ENCODE peak calls at places on chromosome 20, in ten cellular contexts. O, S, X, C, L, V, Y, T, I and U are unnamed samples. For H3K9me3, the result is how much of the 10 kb centered on the place peaks cover.

GRCh38 chr20:44688053-44688625 is 27.0 kb upstream of the CCN5 start:
- DNase-seq in O (no peak), S (no peak), X (no peak), C (no peak), L (no peak), V (no peak), Y (no peak), T (no peak), I (no peak), U (no peak)

GRCh38 chr20:35344354-35344837 is 52.2 kb upstream of the FAM83C start:
- DNase-seq in O (no peak), S (peak), X (peak), C (no peak), L (no peak), V (no peak), Y (no peak), T (peak), I (peak), U (no peak)

GRCh38 chr20:4563534-4563933 is 158.2 kb upstream of the PRND start:
- DNase-seq in O (no peak), S (peak), X (no peak), C (no peak), L (no peak), V (no peak), Y (no peak), T (peak), I (no peak), U (no peak)

GRCh38 chr20:37850724-37851123 is 52.2 kb upstream of the VSTM2L start:
- DNase-seq in O (no peak), S (no peak), X (no peak), C (no peak), L (no peak), V (no peak), Y (no peak), T (no peak), I (no peak), U (no peak)

GRCh38 chr20:50138479-50139393 is 14.8 kb downstream of the PEDS1 start:
- DNase-seq in O (no peak), S (no peak), X (no peak), C (no peak), L (no peak), V (no peak), Y (no peak), T (no peak), I (no peak), U (no peak)

GRCh38 chr20:14773486-14773885 is 436.1 kb upstream of the FLRT3 start:
- DNase-seq in O (no peak), S (no peak), X (no peak), C (no peak), L (no peak), V (no peak), Y (no peak), T (no peak), I (no peak), U (no peak)

GRCh38 chr20:16001286-16001685 is 572.0 kb downstream of the KIF16B start:
- DNase-seq in O (no peak), S (no peak), X (no peak), C (no peak), L (no peak), V (no peak), Y (no peak), T (no peak), I (no peak), U (no peak)

GRCh38 chr20:52948491-52948890 is 23.7 kb upstream of the TSHZ2 start:
- DNase-seq in O (no peak), S (no peak), X (no peak), C (no peak), L (no peak), V (no peak), Y (no peak), T (no peak), I (no peak), U (no peak)

GRCh38 chr20:44032583-44033138 is 118.0 kb downstream of the TOX2 start:
- DNase-seq in O (no peak), S (no peak), X (no peak), C (no peak), L (no peak), V (no peak), Y (no peak), T (no peak), I (no peak), U (no peak)

GRCh38 chr20:35988910-35989463 is 20.6 kb downstream of the CNBD2 start:
- DNase-seq in O (no peak), S (no peak), X (no peak), C (no peak), L (no peak), V (no peak), Y (no peak), T (no peak), I (no peak), U (no peak)

GRCh38 chr20:59664389-59665055 is 60.2 kb downstream of the PHACTR3 start:
- DNase-seq in O (no peak), S (no peak), X (no peak), C (no peak), L (no peak), V (peak), Y (no peak), T (no peak), I (no peak), U (no peak)

GRCh38 chr20:48025661-48026060 is 240.4 kb upstream of the SULF2 start:
- DNase-seq in O (no peak), S (no peak), X (no peak), C (no peak), L (no peak), V (no peak), Y (no peak), T (peak), I (no peak), U (no peak)

GRCh38 chr20:41183831-41184230 is 46.5 kb downstream of the PLCG1 start:
- DNase-seq in O (no peak), S (no peak), X (no peak), C (no peak), L (no peak), V (no peak), Y (no peak), T (no peak), I (no peak), U (no peak)

GRCh38 chr20:6940052-6940451 is 172.6 kb downstream of the BMP2 start:
- DNase-seq in O (no peak), S (peak), X (no peak), C (no peak), L (no peak), V (no peak), Y (no peak), T (no peak), I (no peak), U (no peak)

GRCh38 chr20:20549699-20550098 is 162.7 kb downstream of the RALGAPA2 start:
- DNase-seq in O (no peak), S (peak), X (no peak), C (no peak), L (no peak), V (no peak), Y (no peak), T (peak), I (no peak), U (no peak)

GRCh38 chr20:34940126-34940525 is 15.5 kb downstream of the GSS start:
- DNase-seq in O (no peak), S (no peak), X (no peak), C (no peak), L (no peak), V (no peak), Y (no peak), T (no peak), I (no peak), U (no peak)

GRCh38 chr20:44039147-44039546 is 124.5 kb downstream of the TOX2 start:
- DNase-seq in O (no peak), S (no peak), X (no peak), C (no peak), L (no peak), V (peak), Y (no peak), T (no peak), I (no peak), U (no peak)

GRCh38 chr20:31890646-31891045 is 20.2 kb downstream of the TTLL9 start:
- DNase-seq in O (no peak), S (no peak), X (no peak), C (no peak), L (no peak), V (no peak), Y (no peak), T (no peak), I (no peak), U (no peak)

GRCh38 chr20:53852691-53853450 is 217.5 kb downstream of the BCAS1 start:
- DNase-seq in O (no peak), S (no peak), X (no peak), C (no peak), L (no peak), V (no peak), Y (no peak), T (no peak), I (no peak), U (no peak)

GRCh38 chr20:38321959-38322598 is 18.1 kb downstream of the BPI start:
- DNase-seq in O (no peak), S (peak), X (no peak), C (no peak), L (no peak), V (no peak), Y (no peak), T (peak), I (peak), U (no peak)

GRCh38 chr20:19812696-19813095 is 54.6 kb downstream of the RIN2 start:
- DNase-seq in O (no peak), S (no peak), X (no peak), C (no peak), L (no peak), V (no peak), Y (no peak), T (no peak), I (no peak), U (no peak)

GRCh38 chr20:46580613-46581012 is 30.2 kb upstream of the OCSTAMP start:
- DNase-seq in O (no peak), S (no peak), X (no peak), C (no peak), L (no peak), V (no peak), Y (no peak), T (no peak), I (no peak), U (no peak)

GRCh38 chr20:62066339-62066982 is 780 bp upstream of the TAF4 start:
- DNase-seq in O (peak), S (peak), X (peak), C (no peak), L (peak), V (peak), Y (no peak), T (peak), I (peak), U (no peak)

GRCh38 chr20:63252157-63252780 is 2.0 kb downstream of the NKAIN4 start:
- DNase-seq in O (no peak), S (no peak), X (no peak), C (no peak), L (no peak), V (no peak), Y (no peak), T (no peak), I (no peak), U (no peak)

GRCh38 chr20:32917191-32917950 is 58.6 kb downstream of the EFCAB8 start:
- DNase-seq in O (no peak), S (no peak), X (no peak), C (no peak), L (no peak), V (no peak), Y (no peak), T (no peak), I (no peak), U (no peak)

GRCh38 chr20:4459081-4459480 is 262.6 kb upstream of the PRND start:
- DNase-seq in O (no peak), S (no peak), X (no peak), C (no peak), L (no peak), V (no peak), Y (no peak), T (no peak), I (no peak), U (no peak)

GRCh38 chr20:46188866-46189265 is 70.8 kb downstream of the CD40 start:
- DNase-seq in O (no peak), S (no peak), X (no peak), C (no peak), L (no peak), V (no peak), Y (no peak), T (no peak), I (no peak), U (no peak)

GRCh38 chr20:11366660-11367059 is 551.0 kb upstream of the BTBD3 start:
- DNase-seq in O (no peak), S (no peak), X (no peak), C (no peak), L (no peak), V (no peak), Y (no peak), T (peak), I (no peak), U (no peak)

GRCh38 chr20:10929023-10929422 is 255.2 kb upstream of the JAG1 start:
- DNase-seq in O (no peak), S (no peak), X (no peak), C (no peak), L (no peak), V (no peak), Y (no peak), T (no peak), I (no peak), U (no peak)

GRCh38 chr20:50034567-50035170 is 51.9 kb downstream of the SNAI1 start:
- DNase-seq in O (no peak), S (peak), X (peak), C (peak), L (no peak), V (no peak), Y (no peak), T (peak), I (no peak), U (no peak)

GRCh38 chr20:38117635-38118034 is 47.4 kb downstream of the TGM2 start:
- DNase-seq in O (no peak), S (peak), X (no peak), C (no peak), L (no peak), V (no peak), Y (no peak), T (peak), I (no peak), U (no peak)

GRCh38 chr20:47237715-47238114 is 118.8 kb downstream of the ZMYND8 start:
- DNase-seq in O (no peak), S (no peak), X (no peak), C (no peak), L (no peak), V (no peak), Y (no peak), T (no peak), I (no peak), U (no peak)

GRCh38 chr20:53875452-53875851 is 194.9 kb downstream of the BCAS1 start:
- DNase-seq in O (no peak), S (no peak), X (no peak), C (no peak), L (no peak), V (peak), Y (no peak), T (no peak), I (peak), U (no peak)

GRCh38 chr20:17334866-17335412 is 108.1 kb downstream of the PCSK2 start:
- DNase-seq in O (no peak), S (no peak), X (no peak), C (no peak), L (no peak), V (no peak), Y (no peak), T (no peak), I (no peak), U (no peak)

GRCh38 chr20:46328180-46328882 is 20.0 kb upstream of the CDH22 start:
- DNase-seq in O (no peak), S (no peak), X (no peak), C (no peak), L (no peak), V (no peak), Y (no peak), T (no peak), I (no peak), U (no peak)

GRCh38 chr20:53678315-53678989 is 84.8 kb upstream of the ZNF217 start:
- DNase-seq in O (no peak), S (no peak), X (no peak), C (no peak), L (no peak), V (no peak), Y (no peak), T (no peak), I (no peak), U (no peak)

GRCh38 chr20:50306478-50307423 is 116.1 kb downstream of the CEBPB start:
- DNase-seq in O (no peak), S (no peak), X (no peak), C (no peak), L (no peak), V (peak), Y (no peak), T (no peak), I (no peak), U (no peak)

GRCh38 chr20:56175884-56176283 is 72.6 kb upstream of the MC3R start:
- DNase-seq in O (no peak), S (no peak), X (no peak), C (no peak), L (no peak), V (no peak), Y (no peak), T (no peak), I (no peak), U (no peak)

GRCh38 chr20:56178219-56178618 is 70.3 kb upstream of the MC3R start:
- DNase-seq in O (no peak), S (no peak), X (no peak), C (no peak), L (no peak), V (no peak), Y (no peak), T (no peak), I (no peak), U (no peak)

GRCh38 chr20:56179051-56179450 is 69.5 kb upstream of the MC3R start:
- DNase-seq in O (no peak), S (no peak), X (no peak), C (no peak), L (no peak), V (no peak), Y (no peak), T (no peak), I (no peak), U (no peak)

DNA sequence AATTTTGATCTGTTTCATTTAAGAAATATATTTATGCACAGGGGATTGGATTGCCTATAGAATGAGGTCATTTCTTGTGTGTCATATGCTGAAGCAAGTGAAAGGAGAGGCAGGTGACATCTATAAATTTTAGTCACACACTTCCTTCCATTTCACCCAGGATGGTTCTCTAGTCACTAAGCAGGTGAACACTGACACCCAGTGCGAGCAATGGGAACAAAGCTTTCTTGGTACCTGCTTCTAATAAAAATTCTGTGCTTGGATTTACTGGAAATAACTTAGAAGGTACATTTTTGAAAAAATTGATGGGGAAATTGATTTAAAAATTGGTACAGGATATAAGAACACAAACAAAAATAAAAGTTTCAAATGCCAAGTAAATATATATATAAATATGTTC is 66.9 kb upstream of the MC3R start:
- DNase-seq in O (no peak), S (no peak), X (no peak), C (no peak), L (no peak), V (no peak), Y (no peak), T (no peak), I (no peak), U (no peak)
- H3K9me3 ChIP-seq in O (under half), S (under half), X (under half), C (under half), L (under half), V (under half), Y (under half), T (under half), I (under half), U (under half)

DNA sequence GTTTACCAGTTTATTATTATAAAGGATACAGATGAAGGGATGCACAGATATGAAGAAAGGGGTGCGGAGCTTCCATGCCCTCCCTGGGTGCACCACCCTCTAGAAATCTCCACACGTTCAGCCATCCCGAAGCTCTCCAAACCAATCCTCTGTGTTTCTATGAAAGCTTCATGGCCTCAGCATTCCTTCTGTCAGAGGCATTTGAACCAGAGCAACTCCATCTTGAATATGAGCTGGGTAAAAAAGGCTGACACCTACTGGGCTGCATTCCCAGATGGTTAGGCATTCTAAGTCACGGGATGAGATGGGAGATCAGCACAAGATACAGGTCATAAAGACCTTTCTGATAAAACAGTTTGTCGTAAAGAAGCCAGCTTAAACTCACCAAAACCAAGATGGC is 115.3 kb upstream of the SHLD1 start:
- DNase-seq in O (no peak), S (no peak), X (no peak), C (no peak), L (no peak), V (no peak), Y (no peak), T (no peak), I (no peak), U (no peak)
- H3K9me3 ChIP-seq in O (under half), S (under half), X (under half), C (under half), L (under half), V (under half), Y (under half), T (under half), I (under half), U (under half)

GRCh38 chr20:25031241-25031640 is 26.7 kb downstream of the ACSS1 start:
- DNase-seq in O (no peak), S (no peak), X (no peak), C (no peak), L (no peak), V (no peak), Y (no peak), T (no peak), I (no peak), U (no peak)
- H3K9me3 ChIP-seq in O (under half), S (under half), X (under half), C (under half), L (under half), V (under half), Y (under half), T (under half), I (under half), U (under half)

DNA sequence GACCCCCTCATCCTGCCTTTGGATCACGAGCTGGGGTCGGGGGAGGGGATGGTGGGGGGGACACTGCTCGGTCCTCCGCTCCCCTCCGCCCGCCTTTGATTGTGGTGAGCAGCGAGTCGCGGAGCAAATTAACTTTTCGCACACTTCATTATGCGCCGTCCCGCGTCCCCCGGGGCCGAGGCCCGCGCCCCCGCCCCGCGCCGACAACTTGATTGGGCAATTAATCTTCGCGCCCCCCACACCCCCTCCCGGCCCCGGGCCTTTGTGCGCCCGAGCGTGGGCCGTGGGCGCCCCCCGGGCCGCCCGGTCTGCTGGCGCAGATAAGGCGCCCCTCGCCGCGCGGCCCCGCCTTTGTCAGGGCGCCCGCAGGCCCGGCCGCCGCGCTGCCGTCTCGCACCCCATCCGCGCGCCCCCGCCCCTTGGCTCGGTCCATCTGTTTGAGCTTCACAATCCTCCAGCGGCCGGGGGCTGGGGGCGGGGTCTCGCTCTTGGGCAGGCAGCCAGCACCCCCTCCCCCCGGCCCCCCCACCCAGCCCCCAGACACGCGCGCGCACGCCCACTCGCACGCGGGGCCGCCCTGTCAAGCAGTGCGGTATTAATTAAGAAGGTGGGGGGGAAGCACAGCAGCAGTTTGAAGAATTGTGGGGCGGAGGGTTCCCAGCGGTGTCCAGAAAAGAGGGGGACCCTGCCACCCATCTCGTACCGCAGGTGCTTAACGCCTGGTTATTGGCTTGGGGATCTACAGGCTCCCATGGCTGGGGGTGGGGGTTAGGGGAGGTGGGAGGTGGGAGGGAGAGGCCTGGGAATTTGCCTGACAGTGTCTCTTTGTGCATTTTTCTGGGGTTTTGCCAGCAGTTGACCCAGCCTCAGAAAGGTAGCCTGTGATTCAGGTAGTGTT is 34.5 kb upstream of the SCRT2 start:
- DNase-seq in O (no peak), S (no peak), X (no peak), C (peak), L (no peak), V (peak), Y (no peak), T (no peak), I (no peak), U (no peak)
- H3K9me3 ChIP-seq in O (under half), S (under half), X (under half), C (under half), L (under half), V (under half), Y (under half), T (under half), I (under half), U (under half)